ENCODE peak calls at places on chromosomes 6 and 20, in five cellular contexts. N, K, T, D and A are unnamed samples.
A peak's percentile ranks its signal among the peaks of the same experiment; 100 is the strongest.

GRCh38 chr6:111759413-111759835 is 113.8 kb downstream of the FYN start:
- DNase-seq in D (no peak), N (no peak), K (no peak), T (no peak), A (no peak)

GRCh38 chr6:133710826-133711225 is 178.1 kb upstream of the TCF21 start:
- DNase-seq in T (no peak), K (no peak), N (no peak), D (no peak), A (no peak)

GRCh38 chr20:17720755-17721154 is 21.0 kb downstream of the BANF2 start:
- DNase-seq in T (no peak), D (no peak), K (no peak), N (no peak), A (no peak)

GRCh38 chr6:17281497-17282481 is 628 bp downstream of the RBM24 start:
- DNase-seq in N (no peak), D (no peak), K (no peak), T (peak; percentile 37), A (no peak)

GRCh38 chr20:62377615-62378085 is 9.3 kb upstream of the RPS21 start:
- DNase-seq in D (no peak), N (no peak), K (no peak), T (no peak), A (no peak)

GRCh38 chr20:18001131-18001921 is 32.5 kb downstream of the MGME1 start:
- DNase-seq in T (no peak), N (no peak), K (peak; percentile 87), D (no peak), A (peak; percentile 98)

GRCh38 chr6:49001856-49002255 is 461.2 kb downstream of the MMUT start:
- DNase-seq in T (no peak), D (no peak), K (no peak), N (no peak), A (no peak)

GRCh38 chr6:9938801-9939200 is 476.1 kb downstream of the TFAP2A start:
- DNase-seq in N (no peak), K (no peak), D (no peak), T (no peak), A (peak; percentile 96)

GRCh38 chr6:169891846-169892245 is 140.4 kb downstream of the ERMARD start:
- DNase-seq in T (no peak), K (no peak), N (no peak), D (no peak), A (no peak)

GRCh38 chr6:131565041-131565440 is 8.0 kb upstream of the ARG1 start:
- DNase-seq in D (no peak), T (no peak), N (no peak), K (no peak), A (no peak)

GRCh38 chr20:33419140-33419974 is 18.0 kb upstream of the CDK5RAP1 start:
- DNase-seq in D (peak; percentile 90), T (peak; percentile 85), N (no peak), K (peak; percentile 44), A (no peak)

GRCh38 chr6:22147983-22148797 is 148.6 kb downstream of the PRL start:
- DNase-seq in T (peak; percentile 90), K (no peak), D (peak; percentile 51), N (peak; percentile 54), A (peak; percentile 95)

GRCh38 chr6:48834706-48835105 is 628.3 kb downstream of the MMUT start:
- DNase-seq in K (no peak), D (no peak), T (no peak), N (no peak), A (peak; percentile 52)